ENCODE peak calls at places on chromosomes 11 and 22, in four cellular contexts. R is vagina, L is prostate gland, Y is transverse colon. I is an unnamed sample. For H3K4me1, the result is how much of the 10 kb centered on the place peaks cover.

GRCh38 chr11:3885855-3886254 is 30.4 kb downstream of the STIM1 start:
- DNase-seq in L (no peak), R (no peak), Y (no peak), I (no peak)

GRCh38 chr11:10317281-10317755 is 12.4 kb downstream of the ADM start:
- DNase-seq in Y (no peak), R (no peak), L (no peak), I (no peak)

GRCh38 chr11:77724639-77725038 is 87.0 kb upstream of the CLNS1A start:
- DNase-seq in L (no peak), Y (no peak), R (no peak), I (no peak)

GRCh38 chr22:50724616-50725015 is 13.4 kb upstream of the ACR start:
- DNase-seq in L (no peak), Y (no peak), R (no peak), I (no peak)

GRCh38 chr11:134524876-134525845 is 113.1 kb upstream of the B3GAT1 start:
- DNase-seq in L (no peak), Y (peak), R (no peak), I (peak)

GRCh38 chr11:23151819-23152218 is 291.5 kb upstream of the CCDC179 start:
- DNase-seq in L (no peak), R (no peak), Y (no peak), I (no peak)

GRCh38 chr11:104332110-104332509 is 168.2 kb upstream of the PDGFD start:
- DNase-seq in Y (peak), L (no peak), R (no peak), I (no peak)

GRCh38 chr11:112886707-112887370 is 74.4 kb upstream of the NCAM1 start:
- DNase-seq in L (no peak), R (no peak), Y (no peak), I (no peak)

GRCh38 chr11:134270250-134270714 is 5.9 kb upstream of the GLB1L3 start:
- DNase-seq in Y (no peak), R (no peak), L (no peak), I (no peak)

GRCh38 chr11:74935285-74935684 is 13.6 kb downstream of the XRRA1 start:
- DNase-seq in L (no peak), R (no peak), Y (no peak), I (no peak)

GRCh38 chr11:118625036-118625690 is 17.7 kb downstream of the PHLDB1 start:
- DNase-seq in L (no peak), R (no peak), Y (no peak), I (no peak)
- H3K4me1 ChIP-seq in L (under half), R (half or more), Y (under half), I (under half)

DNA sequence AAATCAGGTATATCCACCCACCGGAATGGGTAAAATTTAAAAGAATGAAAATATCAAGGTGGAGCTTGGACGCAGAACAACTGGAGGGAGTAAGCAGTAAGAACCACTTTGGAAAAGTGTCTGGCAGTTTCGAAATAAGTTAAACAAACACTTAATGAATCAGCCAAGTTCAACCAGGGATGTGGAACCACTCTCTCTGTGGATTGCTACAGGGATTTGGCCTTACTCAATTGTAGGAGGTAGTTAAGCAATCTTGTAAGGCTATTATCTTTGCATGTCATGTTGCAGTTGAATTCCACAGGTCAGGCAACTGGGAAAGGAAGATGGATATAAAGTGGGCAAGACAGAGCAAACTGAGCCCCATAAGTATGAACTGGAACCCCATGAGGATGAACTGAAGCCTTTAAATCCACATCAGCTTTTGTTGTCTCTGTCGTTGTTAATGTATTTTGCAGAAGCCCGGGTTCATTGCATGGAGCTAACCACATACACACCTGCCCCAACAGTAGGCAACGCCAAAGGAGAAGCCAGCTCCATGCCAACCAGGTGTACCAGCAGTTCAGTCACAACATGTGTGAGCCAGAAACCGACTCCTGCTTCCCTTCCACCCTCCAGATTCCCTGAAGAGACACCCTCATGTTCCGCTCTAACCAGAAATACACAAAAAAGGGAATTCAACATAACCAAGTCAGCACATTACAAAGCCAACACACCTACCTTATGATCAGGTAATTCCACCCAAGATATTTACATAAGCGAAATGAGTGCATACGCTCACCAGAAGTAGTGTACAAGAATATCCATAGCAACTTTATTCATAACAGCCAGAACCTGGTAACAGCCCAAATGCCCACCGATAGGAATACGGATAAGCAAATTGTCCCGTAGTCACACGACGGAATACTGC is 8.0 kb upstream of the SLC43A3 start:
- DNase-seq in Y (no peak), R (no peak), L (peak), I (no peak)
- TF ChIP-seq POLR2AphosphoS5 in Y (peak), R (peak), L (peak), I (no peak)

GRCh38 chr11:46979358-46979757 is 42.8 kb downstream of the CSTPP1 start:
- DNase-seq in L (no peak), Y (no peak), R (no peak), I (no peak)
- H3K4me1 ChIP-seq in L (under half), Y (under half), R (under half), I (under half)

DNA sequence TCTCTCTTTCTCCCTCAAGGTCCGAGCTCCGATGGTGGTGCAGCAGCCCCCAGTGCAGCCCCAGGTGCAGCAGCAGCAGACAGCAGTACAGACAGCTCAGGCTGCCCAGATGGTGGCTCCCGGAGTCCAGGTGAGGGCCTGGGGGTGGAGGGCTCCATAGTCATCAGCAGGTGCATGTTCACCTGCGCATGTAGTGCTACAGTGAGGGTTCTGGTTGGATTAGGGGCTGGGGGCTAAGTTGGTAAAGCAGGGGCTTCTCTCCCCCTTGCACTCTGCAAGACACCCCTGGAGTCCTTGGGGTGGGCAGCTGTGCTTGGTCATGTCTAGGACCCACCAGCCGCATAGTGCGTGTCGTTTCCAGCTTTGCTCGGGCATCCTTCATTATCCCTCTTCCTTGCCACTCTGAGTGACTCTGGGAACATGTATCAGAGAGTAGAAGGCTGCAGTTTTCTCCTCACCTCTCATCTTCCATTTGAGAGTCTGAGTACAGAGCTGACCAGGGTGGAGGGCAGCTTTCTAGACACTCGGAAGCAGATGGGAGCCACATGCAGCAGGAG is 61.2 kb downstream of the MED15 start:
- DNase-seq in Y (no peak), R (no peak), L (no peak), I (peak)
- TF ChIP-seq POLR2AphosphoS5 in Y (no peak), R (no peak), L (no peak), I (no peak)

DNA sequence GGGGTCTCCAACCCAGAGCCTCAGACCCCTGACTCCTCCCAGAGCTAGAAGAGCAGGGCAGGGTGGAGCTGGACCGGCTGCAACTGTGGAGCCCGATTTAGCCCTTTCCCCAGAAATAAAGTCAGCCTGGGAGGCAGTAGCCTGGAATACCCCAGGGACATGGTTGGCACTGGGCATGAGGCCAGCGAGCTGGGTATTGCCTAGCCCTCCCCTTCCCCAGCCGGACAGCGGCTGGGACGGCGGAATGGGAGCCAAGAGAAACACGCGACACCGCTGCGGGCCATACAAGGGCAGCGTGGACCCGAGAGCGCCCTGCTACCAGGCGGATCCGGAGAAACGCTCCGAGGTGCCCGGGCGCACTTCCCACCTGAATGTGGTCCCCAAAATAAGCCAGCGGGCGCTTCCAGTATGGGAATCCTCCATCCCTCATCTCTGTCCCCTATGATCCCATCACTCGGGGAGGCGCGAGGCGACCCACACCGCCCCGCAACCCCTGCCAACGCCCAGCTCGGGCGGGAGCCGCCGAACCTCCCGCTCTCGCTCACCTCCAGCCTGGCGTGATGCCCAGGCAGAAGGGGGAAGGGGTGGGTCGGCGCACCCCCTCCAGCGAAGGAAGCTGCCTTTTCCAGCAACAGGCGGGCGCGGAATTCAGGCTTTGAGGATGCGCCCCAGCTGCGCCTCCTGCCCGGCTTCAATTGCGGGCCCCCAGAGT is 757 bp downstream of the MCAM start:
- DNase-seq in L (no peak), Y (no peak), R (no peak), I (no peak)
- H3K4me1 ChIP-seq in L (under half), Y (under half), R (half or more), I (half or more)

GRCh38 chr22:42994917-42995562 is 19.9 kb downstream of the PACSIN2 start:
- DNase-seq in L (peak), R (no peak), Y (peak), I (no peak)
- TF ChIP-seq POLR2AphosphoS5 in L (peak), R (peak), Y (peak), I (peak)

I was measured in spleen.